ENCODE peak calls at places on chromosome 1, in six cellular contexts. M is NCI-H1694; N is tibial artery; C is stimulated activated CD4-positive, alpha-beta T cell treated with anti-CD3 and anti-CD28 coated beads, Interleukin-2, amount 100 ng/mL, for 24 hours; X is Caki2; A is hepatic stellate cell. B is an unnamed sample.
A peak's percentile ranks its signal among the peaks of the same experiment; 100 is the strongest.

GRCh38 chr1:59025201-59025600 is 241.4 kb upstream of the JUN start:
- DNase-seq in M (no peak), N (no peak), C (no peak), X (no peak), A (no peak), B (no peak)

GRCh38 chr1:101089608-101090007 is 64.0 kb upstream of the DPH5 start:
- DNase-seq in M (no peak), N (no peak), C (no peak), X (no peak), A (no peak), B (no peak)

GRCh38 chr1:242017580-242018233 is 18.8 kb upstream of the MAP1LC3C start:
- DNase-seq in M (peak; percentile 19), N (peak; percentile 38), C (peak; percentile 36), X (no peak), A (peak; percentile 48), B (peak; percentile 39)

GRCh38 chr1:1779691-1780597 is 1.7 kb upstream of the NADK start:
- DNase-seq in M (no peak), N (peak; percentile 80), C (peak; percentile 61), X (no peak), A (peak; percentile 51), B (no peak)

GRCh38 chr1:244844155-244845121 is 9.0 kb downstream of the COX20 start:
- DNase-seq in M (no peak), N (no peak), C (no peak), X (no peak), A (no peak), B (no peak)

GRCh38 chr1:154316704-154317103 is 4.2 kb upstream of the AQP10 start:
- DNase-seq in M (no peak), N (no peak), C (no peak), X (no peak), A (no peak), B (no peak)

GRCh38 chr1:246567258-246568235 is 1.3 kb downstream of the CNST start:
- DNase-seq in M (no peak), N (no peak), C (no peak), X (peak; percentile 37), A (peak; percentile 63), B (no peak)

GRCh38 chr1:192153276-192153675 is 5.0 kb upstream of the RGS18 start:
- DNase-seq in M (no peak), N (no peak), C (no peak), X (no peak), A (no peak), B (no peak)

GRCh38 chr1:95263400-95263799 is 29.4 kb downstream of the RWDD3 start:
- DNase-seq in M (no peak), N (no peak), C (no peak), X (no peak), A (no peak), B (no peak)

GRCh38 chr1:27658951-27659496 is 13.0 kb downstream of the IFI6 start:
- DNase-seq in M (no peak), N (no peak), C (peak; percentile 40), X (no peak), A (peak; percentile 73), B (no peak)

GRCh38 chr1:81619156-81619555 is 181.6 kb upstream of the ADGRL2 start:
- DNase-seq in M (no peak), N (no peak), C (no peak), X (no peak), A (no peak), B (no peak)

GRCh38 chr1:53508056-53508990 is 49.1 kb downstream of the DMRTB1 start:
- DNase-seq in M (no peak), N (no peak), C (no peak), X (no peak), A (no peak), B (no peak)

B was measured in NCI-H446 treated with DMSO at 0.1 percent for 48 hours.